ENCODE peak calls at places on chromosomes 12 and 14, in six cellular contexts. P, W, D, Y, H and X are unnamed samples.

GRCh38 chr14:50615566-50615965 is 52.5 kb downstream of the SAV1 start:
- DNase-seq in P (no peak), W (no peak), D (no peak), Y (no peak), H (no peak), X (no peak)

GRCh38 chr12:76201316-76201715 is 116.8 kb upstream of the NAP1L1 start:
- DNase-seq in P (no peak), W (no peak), D (no peak), Y (no peak), H (no peak), X (no peak)

GRCh38 chr12:57208946-57209282 is 7.7 kb upstream of the NXPH4 start:
- DNase-seq in P (peak), W (peak), D (no peak), Y (no peak), H (no peak), X (no peak)

GRCh38 chr14:79412822-79413221 is 798.5 kb downstream of the DIO2 start:
- DNase-seq in P (no peak), W (no peak), D (no peak), Y (no peak), H (no peak), X (no peak)

GRCh38 chr14:56416213-56416612 is 163.4 kb upstream of the TMEM260 start:
- DNase-seq in P (no peak), W (no peak), D (no peak), Y (no peak), H (no peak), X (no peak)

GRCh38 chr12:3381059-3382047 is 109.7 kb upstream of the PRMT8 start:
- DNase-seq in P (no peak), W (no peak), D (no peak), Y (no peak), H (no peak), X (no peak)

GRCh38 chr12:129566800-129567199 is 337.0 kb downstream of the TMEM132D start:
- DNase-seq in P (no peak), W (no peak), D (no peak), Y (no peak), H (no peak), X (no peak)

GRCh38 chr12:18967814-18968213 is 161.7 kb upstream of the PLEKHA5 start:
- DNase-seq in P (no peak), W (no peak), D (peak), Y (no peak), H (no peak), X (no peak)

GRCh38 chr12:12725956-12726542 is 8.9 kb downstream of the CDKN1B start:
- DNase-seq in P (no peak), W (no peak), D (no peak), Y (no peak), H (no peak), X (no peak)

DNA sequence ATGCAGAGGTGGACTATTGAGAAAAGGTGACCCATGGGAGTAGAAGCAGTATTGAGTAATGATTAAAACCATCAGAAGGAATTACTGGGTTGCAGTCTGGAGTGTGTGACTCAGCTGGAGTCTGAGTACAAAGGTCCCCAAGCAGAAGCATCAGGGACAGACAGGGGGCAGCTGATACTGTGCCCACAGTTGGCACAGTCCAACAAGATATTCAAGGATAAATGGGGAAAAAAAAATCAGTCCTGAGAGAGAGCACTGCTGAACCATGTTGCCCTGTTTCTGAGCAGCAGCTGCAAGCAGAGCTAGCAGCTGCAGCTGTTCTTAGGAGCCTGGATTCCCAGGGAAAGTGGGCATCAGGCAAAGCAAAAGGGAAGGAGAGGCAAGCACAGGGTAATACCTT is 17.6 kb downstream of the NEUROD4 start:
- DNase-seq in P (no peak), W (no peak), D (no peak), Y (no peak), H (no peak), X (no peak)
- H3K27ac ChIP-seq in P (no peak), W (no peak), D (no peak), Y (no peak), H (no peak), X (no peak)

GRCh38 chr12:6828671-6829531 is 694 bp downstream of the P3H3 start:
- DNase-seq in P (peak), W (no peak), D (no peak), Y (peak), H (no peak), X (no peak)
- H3K27ac ChIP-seq in P (peak), W (peak), D (peak), Y (peak), H (peak), X (peak)

GRCh38 chr12:105736498-105736897 is 402.3 kb downstream of the NUAK1 start:
- DNase-seq in P (no peak), W (no peak), D (no peak), Y (no peak), H (no peak), X (no peak)

GRCh38 chr12:105740970-105741725 is 397.6 kb downstream of the NUAK1 start:
- DNase-seq in P (peak), W (no peak), D (peak), Y (no peak), H (no peak), X (no peak)

GRCh38 chr12:105741786-105742566 is 396.8 kb downstream of the NUAK1 start:
- DNase-seq in P (peak), W (no peak), D (peak), Y (no peak), H (peak), X (peak)

GRCh38 chr12:105740337-105740736 is 398.4 kb downstream of the NUAK1 start:
- DNase-seq in P (no peak), W (no peak), D (peak), Y (no peak), H (no peak), X (no peak)

GRCh38 chr12:105738036-105738435 is 400.7 kb downstream of the NUAK1 start:
- DNase-seq in P (peak), W (no peak), D (peak), Y (no peak), H (no peak), X (no peak)
- H3K27ac ChIP-seq in P (peak), W (no peak), D (peak), Y (no peak), H (no peak), X (no peak)

DNA sequence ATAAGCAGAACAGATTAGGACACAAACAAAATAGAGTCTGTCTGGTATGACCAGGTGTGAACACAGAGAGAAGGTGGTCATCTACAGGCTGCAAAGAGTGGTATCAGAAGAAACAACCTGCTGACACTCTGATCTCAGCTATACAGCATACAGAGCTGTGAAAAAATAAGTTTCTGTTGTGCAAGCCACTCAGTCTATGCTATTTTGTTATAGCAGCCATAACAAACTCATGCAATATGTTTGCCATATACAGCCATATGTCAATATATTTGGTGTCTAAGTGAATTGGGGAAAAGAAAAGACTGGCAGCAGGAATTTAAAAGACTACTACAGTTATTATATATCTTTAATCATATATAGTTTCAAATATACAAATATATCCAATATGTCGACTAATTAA is 300.9 kb downstream of the SOX5 start:
- DNase-seq in P (no peak), W (no peak), D (no peak), Y (no peak), H (no peak), X (no peak)
- H3K27ac ChIP-seq in P (no peak), W (no peak), D (no peak), Y (no peak), H (no peak), X (no peak)